ENCODE peak calls at places on chromosome 12, in eight cellular contexts. Q is B cell, B is GM10248, Z is IMR-90, S is AG04450, D is GM20000, Y is astrocyte, O is omental fat pad. P is an unnamed sample.

GRCh38 chr12:67893003-67893402 is 96.2 kb upstream of the IFNG-AS1 start:
- DNase-seq in Q (no peak), B (no peak), Z (no peak), S (no peak), D (no peak), Y (no peak), O (no peak), P (no peak)

GRCh38 chr12:101823891-101824290 is 6.9 kb downstream of the GNPTAB start:
- DNase-seq in Q (peak), B (peak), Z (no peak), S (no peak), D (peak), Y (no peak), O (no peak), P (no peak)

GRCh38 chr12:123085730-123086487 is 65.0 kb downstream of the PITPNM2 start:
- DNase-seq in Q (no peak), B (no peak), Z (peak), S (no peak), D (no peak), Y (peak), O (no peak), P (peak)

GRCh38 chr12:13124661-13125505 is 21.4 kb upstream of the GSG1 start:
- DNase-seq in Q (no peak), B (no peak), Z (peak), S (peak), D (no peak), Y (peak), O (no peak), P (no peak)

GRCh38 chr12:27193106-27193505 is 51.0 kb upstream of the STK38L start:
- DNase-seq in Q (no peak), B (no peak), Z (peak), S (peak), D (no peak), Y (peak), O (no peak), P (no peak)

GRCh38 chr12:115402443-115403170 is 718.6 kb upstream of the TBX3 start:
- DNase-seq in Q (no peak), B (no peak), Z (peak), S (no peak), D (no peak), Y (peak), O (no peak), P (no peak)

GRCh38 chr12:65313704-65314317 is 35.3 kb downstream of the MSRB3 start:
- DNase-seq in Q (no peak), B (no peak), Z (peak), S (no peak), D (no peak), Y (no peak), O (no peak), P (no peak)

GRCh38 chr12:87253157-87253556 is 776.0 kb downstream of the C12orf50 start:
- DNase-seq in Q (no peak), B (no peak), Z (no peak), S (no peak), D (no peak), Y (no peak), O (no peak), P (no peak)

GRCh38 chr12:67981236-67982164 is 7.7 kb upstream of the IFNG-AS1 start:
- DNase-seq in Q (no peak), B (no peak), Z (peak), S (peak), D (no peak), Y (peak), O (no peak), P (no peak)

GRCh38 chr12:32894566-32894965 is 2.0 kb downstream of the PKP2 start:
- DNase-seq in Q (no peak), B (no peak), Z (no peak), S (no peak), D (no peak), Y (no peak), O (no peak), P (no peak)

GRCh38 chr12:71503579-71504470 is 64.2 kb downstream of the LGR5 start:
- DNase-seq in Q (no peak), B (no peak), Z (no peak), S (no peak), D (no peak), Y (no peak), O (no peak), P (no peak)

GRCh38 chr12:19095331-19095730 is 34.2 kb upstream of the PLEKHA5 start:
- DNase-seq in Q (no peak), B (no peak), Z (no peak), S (no peak), D (no peak), Y (peak), O (no peak), P (no peak)

GRCh38 chr12:114904254-114905003 is 220.5 kb upstream of the TBX3 start:
- DNase-seq in Q (no peak), B (no peak), Z (peak), S (no peak), D (no peak), Y (peak), O (no peak), P (no peak)

GRCh38 chr12:7498832-7499231 is 4.7 kb downstream of the CD163 start:
- DNase-seq in Q (no peak), B (no peak), Z (peak), S (no peak), D (no peak), Y (peak), O (no peak), P (no peak)

GRCh38 chr12:2129076-2129475 is 76.3 kb downstream of the CACNA1C start:
- DNase-seq in Q (no peak), B (no peak), Z (peak), S (peak), D (no peak), Y (peak), O (no peak), P (no peak)

GRCh38 chr12:109296431-109296830 is 12.7 kb downstream of the FOXN4 start:
- DNase-seq in Q (no peak), B (no peak), Z (no peak), S (no peak), D (no peak), Y (no peak), O (no peak), P (no peak)

GRCh38 chr12:32445356-32445755 is 46.0 kb downstream of the FGD4 start:
- DNase-seq in Q (no peak), B (no peak), Z (no peak), S (no peak), D (no peak), Y (no peak), O (no peak), P (no peak)

GRCh38 chr12:24773996-24774395 is 174.9 kb downstream of the BCAT1 start:
- DNase-seq in Q (no peak), B (no peak), Z (no peak), S (no peak), D (no peak), Y (no peak), O (no peak), P (no peak)

GRCh38 chr12:123621101-123621500 is 12.4 kb downstream of the EIF2B1 start:
- DNase-seq in Q (no peak), B (no peak), Z (no peak), S (no peak), D (no peak), Y (no peak), O (no peak), P (no peak)

GRCh38 chr12:103705927-103706326 is 118.9 kb downstream of the STAB2 start:
- DNase-seq in Q (no peak), B (no peak), Z (no peak), S (no peak), D (no peak), Y (no peak), O (no peak), P (no peak)

GRCh38 chr12:67439611-67440010 is 170.5 kb downstream of the CAND1 start:
- DNase-seq in Q (no peak), B (no peak), Z (no peak), S (no peak), D (no peak), Y (no peak), O (no peak), P (no peak)

GRCh38 chr12:75632452-75632851 is 121.0 kb upstream of the KRR1 start:
- DNase-seq in Q (no peak), B (no peak), Z (no peak), S (no peak), D (no peak), Y (no peak), O (no peak), P (no peak)

GRCh38 chr12:7064516-7064915 is 4.0 kb downstream of the C1S start:
- DNase-seq in Q (no peak), B (no peak), Z (no peak), S (no peak), D (no peak), Y (no peak), O (no peak), P (no peak)

GRCh38 chr12:119069029-119069731 is 87.8 kb downstream of the SRRM4 start:
- DNase-seq in Q (no peak), B (no peak), Z (no peak), S (no peak), D (no peak), Y (no peak), O (no peak), P (no peak)

GRCh38 chr12:64273527-64274403 is 51.7 kb upstream of the KICS2 start:
- DNase-seq in Q (no peak), B (peak), Z (no peak), S (no peak), D (peak), Y (no peak), O (no peak), P (no peak)

GRCh38 chr12:49885118-49885517 is 18.6 kb downstream of the FAIM2 start:
- DNase-seq in Q (no peak), B (no peak), Z (no peak), S (no peak), D (no peak), Y (no peak), O (no peak), P (no peak)

GRCh38 chr12:55675671-55676070 is 32.0 kb downstream of the ITGA7 start:
- DNase-seq in Q (peak), B (no peak), Z (no peak), S (no peak), D (no peak), Y (no peak), O (no peak), P (no peak)

GRCh38 chr12:94304566-94305061 is 155.1 kb downstream of the CEP83 start:
- DNase-seq in Q (no peak), B (no peak), Z (peak), S (peak), D (no peak), Y (peak), O (no peak), P (no peak)
- TF ChIP-seq CTCF in Q (no peak), B (no peak), Z (no peak), S (no peak), D (no peak), Y (no peak), O (no peak), P (no peak)

GRCh38 chr12:95574030-95574429 is 22.8 kb upstream of the USP44 start:
- DNase-seq in Q (no peak), B (peak), Z (no peak), S (no peak), D (peak), Y (no peak), O (no peak), P (no peak)

GRCh38 chr12:95577820-95578219 is 26.5 kb upstream of the USP44 start:
- DNase-seq in Q (no peak), B (no peak), Z (no peak), S (no peak), D (no peak), Y (no peak), O (no peak), P (no peak)

GRCh38 chr12:95571369-95571768 is 20.1 kb upstream of the USP44 start:
- DNase-seq in Q (no peak), B (no peak), Z (no peak), S (no peak), D (no peak), Y (no peak), O (no peak), P (no peak)

GRCh38 chr12:95574799-95575452 is 23.6 kb upstream of the USP44 start:
- DNase-seq in Q (no peak), B (no peak), Z (peak), S (no peak), D (no peak), Y (peak), O (no peak), P (no peak)
- TF ChIP-seq CTCF in Q (peak), B (peak), Z (peak), S (peak), D (peak), Y (peak), O (no peak), P (peak)

DNA sequence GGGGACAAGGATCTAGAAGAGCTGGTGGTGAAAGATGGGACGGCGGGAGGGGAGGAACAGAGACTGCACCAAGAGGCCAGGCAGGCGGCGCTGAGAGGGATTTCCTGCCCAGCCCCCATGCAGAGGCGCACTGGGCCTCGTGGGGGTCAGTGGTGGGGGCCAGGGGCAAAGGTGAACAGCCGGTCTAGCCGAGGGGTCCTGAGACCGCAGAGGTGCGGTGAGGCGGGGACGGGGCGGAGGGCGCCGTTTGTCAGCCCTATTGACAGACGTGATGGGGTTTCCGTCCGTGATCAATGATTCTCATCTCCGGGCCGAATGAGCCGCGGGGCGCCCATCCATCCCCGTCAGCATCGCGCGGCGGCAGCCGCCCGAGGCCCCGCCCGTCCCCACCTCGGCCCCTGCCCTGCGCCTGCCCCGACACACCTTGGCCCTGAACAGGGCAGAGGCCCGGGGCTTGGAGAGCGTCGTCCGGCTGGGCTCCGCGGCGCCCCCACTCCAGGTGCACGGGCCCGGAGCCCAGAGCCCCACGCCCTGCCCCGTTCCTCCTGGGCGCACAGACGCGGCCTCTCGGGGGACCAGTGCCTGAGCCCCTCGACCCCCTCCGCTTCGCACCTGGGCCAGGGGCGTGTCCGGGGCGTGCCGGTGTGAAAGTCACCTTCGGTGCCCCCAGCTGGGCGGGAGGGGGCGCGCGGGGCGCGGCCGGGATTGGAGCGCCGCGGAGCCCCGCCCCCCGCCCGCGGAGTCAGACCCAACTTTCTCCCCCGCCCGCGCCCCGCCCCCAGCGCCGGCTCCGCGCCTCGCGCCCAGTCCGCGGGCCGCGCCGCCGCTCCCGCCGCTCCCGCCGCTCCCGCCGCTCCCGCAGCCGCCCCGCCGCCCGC is at the start of gene NXPH4:
- DNase-seq in Q (peak), B (peak), Z (no peak), S (no peak), D (peak), Y (no peak), O (no peak), P (no peak)
- TF ChIP-seq CTCF in Q (no peak), B (no peak), Z (no peak), S (no peak), D (peak), Y (no peak), O (no peak), P (no peak)

DNA sequence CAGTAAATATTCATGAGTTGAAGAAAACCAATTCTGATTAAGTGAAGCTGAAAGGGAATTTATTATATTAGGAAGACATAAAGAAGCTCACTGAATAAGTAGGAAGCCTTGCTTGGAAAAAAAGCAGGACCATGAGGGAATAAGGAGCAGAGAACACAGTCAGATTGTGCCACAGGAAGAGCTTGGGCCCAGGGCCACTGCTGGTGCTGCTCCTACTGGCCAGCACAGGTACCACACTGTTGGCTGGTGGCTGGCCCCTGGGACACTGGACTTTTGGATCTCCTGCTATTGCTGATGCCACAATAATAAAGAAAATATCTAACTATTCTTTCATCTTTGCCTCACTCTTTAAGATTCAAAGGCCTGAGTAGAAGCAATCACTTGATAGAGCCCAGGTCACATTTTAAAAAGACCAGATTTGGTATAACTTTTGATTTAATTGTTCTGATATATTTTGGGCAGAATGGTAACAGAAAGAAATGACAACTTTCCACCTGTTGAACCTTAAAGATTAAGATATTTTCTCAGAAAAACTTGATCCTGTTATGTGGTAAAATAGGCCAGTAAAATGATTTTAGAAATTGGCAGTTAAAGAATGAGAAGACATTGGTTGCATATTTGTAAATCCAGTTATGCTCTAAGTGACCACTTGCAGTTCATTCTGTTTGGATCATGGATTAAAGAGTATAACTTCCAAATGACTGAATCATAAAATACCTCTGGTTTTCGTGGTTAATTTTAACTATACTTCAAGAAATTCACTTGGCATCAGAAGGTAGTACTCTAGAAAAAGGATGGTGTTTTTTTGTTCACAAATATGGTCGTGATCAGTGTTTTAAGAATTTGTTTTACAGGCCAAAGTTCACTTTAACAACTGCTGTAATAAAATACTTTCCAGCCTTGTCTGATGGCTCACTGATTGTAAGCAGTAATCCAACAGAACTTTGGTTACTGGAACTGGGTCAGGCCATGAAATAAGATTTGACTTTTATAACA is 68.3 kb downstream of the DERA start:
- DNase-seq in Q (no peak), B (peak), Z (peak), S (peak), D (peak), Y (peak), O (no peak), P (no peak)
- TF ChIP-seq CTCF in Q (peak), B (no peak), Z (peak), S (peak), D (peak), Y (peak), O (no peak), P (peak)

GRCh38 chr12:53299454-53300180 is at the start of gene MYG1:
- DNase-seq in Q (peak), B (peak), Z (peak), S (no peak), D (peak), Y (peak), O (peak), P (peak)
- TF ChIP-seq CTCF in Q (peak), B (no peak), Z (peak), S (peak), D (no peak), Y (no peak), O (no peak), P (peak)

DNA sequence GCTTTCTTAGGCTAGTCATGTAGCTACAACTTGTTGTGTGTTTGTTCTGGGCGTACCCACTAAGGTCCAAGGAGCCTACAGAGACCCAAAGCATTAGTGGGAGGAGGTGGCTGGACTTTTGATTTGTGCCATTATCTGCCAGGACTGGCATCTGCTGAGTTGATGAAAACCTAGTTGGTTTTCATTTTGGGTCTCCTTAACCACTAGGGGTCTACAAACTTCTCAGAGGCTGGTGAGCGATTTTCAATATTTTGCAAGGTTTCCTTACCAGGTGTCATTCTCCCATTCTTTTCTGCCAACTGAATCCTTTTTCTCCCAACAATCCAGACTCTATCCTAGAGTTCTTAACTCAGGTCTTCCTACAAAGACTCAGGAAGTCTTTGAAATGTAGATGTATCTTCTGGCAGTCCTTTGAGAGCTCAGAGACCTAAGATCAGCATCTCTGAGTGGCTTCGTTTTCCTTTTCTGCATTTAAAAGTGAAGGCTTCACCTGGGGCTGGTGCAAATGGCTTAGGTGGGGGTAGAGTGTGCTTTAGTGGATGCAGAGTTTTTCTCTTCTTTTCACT is 150.0 kb upstream of the RMST start:
- DNase-seq in Q (no peak), B (no peak), Z (no peak), S (no peak), D (no peak), Y (no peak), O (no peak), P (no peak)
- TF ChIP-seq CTCF in Q (no peak), B (no peak), Z (no peak), S (no peak), D (no peak), Y (no peak), O (no peak), P (peak)

GRCh38 chr12:111304642-111305071 is 64.2 kb downstream of the PHETA1 start:
- DNase-seq in Q (no peak), B (peak), Z (no peak), S (no peak), D (no peak), Y (no peak), O (no peak), P (no peak)
- TF ChIP-seq CTCF in Q (peak), B (peak), Z (peak), S (peak), D (peak), Y (peak), O (no peak), P (peak)